ENCODE peak calls at places on chromosome 20, in ten cellular contexts. K is SW 1271; P is tibial nerve; A is ACHN; U is C1 segment of cervical spinal cord; N is anterior cingulate cortex; T is globus pallidus; E is EL; M is effector memory CD8-positive, alpha-beta T cell; R is hypothalamus. F is an unnamed sample.

GRCh38 chr20:44618318-44618731 is 33.2 kb downstream of the ADA start:
- DNase-seq in T (no peak), R (no peak), K (no peak), M (peak; percentile 22), E (no peak), P (no peak), U (no peak), N (no peak), A (no peak), F (peak; percentile 51)

GRCh38 chr20:59230385-59230784 is 66.8 kb downstream of the ZNF831 start:
- DNase-seq in K (no peak), N (no peak), U (no peak), M (no peak), R (no peak), P (no peak), E (no peak), T (no peak), A (no peak), F (no peak)

GRCh38 chr20:62702886-62703852 is 5.5 kb upstream of the NTSR1 start:
- DNase-seq in T (no peak), R (no peak), K (peak; percentile 83), N (no peak), M (no peak), U (no peak), A (peak; percentile 83), E (peak; percentile 95), P (no peak), F (no peak)

GRCh38 chr20:64224344-64225165 is 31.0 kb upstream of the PCMTD2 start:
- DNase-seq in U (no peak), R (no peak), A (peak; percentile 73), T (no peak), N (no peak), P (no peak), M (no peak), E (peak; percentile 96), K (no peak), F (no peak)

GRCh38 chr20:62840244-62841197 is 21.1 kb downstream of the TCFL5 start:
- DNase-seq in T (no peak), R (no peak), K (no peak), E (no peak), U (no peak), P (no peak), N (no peak), M (no peak), A (no peak), F (no peak)

GRCh38 chr20:38055294-38055693 is 21.7 kb downstream of the RPRD1B start:
- DNase-seq in N (no peak), P (no peak), M (no peak), U (no peak), T (no peak), A (no peak), K (no peak), E (no peak), R (no peak), F (no peak)

GRCh38 chr20:62952373-62953166 is at the start of gene SLC17A9:
- DNase-seq in U (no peak), E (peak; percentile 88), P (peak; percentile 34), K (no peak), A (no peak), M (peak; percentile 36), T (no peak), R (no peak), N (no peak), F (peak; percentile 94)

GRCh38 chr20:24543741-24544140 is 74.3 kb downstream of the SYNDIG1 start:
- DNase-seq in U (no peak), K (no peak), T (no peak), A (no peak), M (no peak), R (no peak), P (no peak), N (no peak), E (no peak), F (no peak)

GRCh38 chr20:50133041-50133440 is 20.1 kb upstream of the UBE2V1 start:
- DNase-seq in T (no peak), U (no peak), A (no peak), E (no peak), N (no peak), P (no peak), M (no peak), R (no peak), K (no peak), F (no peak)

GRCh38 chr20:63579017-63579705 is 5.1 kb upstream of the HELZ2 start:
- DNase-seq in U (no peak), K (no peak), A (no peak), P (no peak), N (no peak), T (no peak), M (no peak), R (no peak), E (no peak), F (no peak)

GRCh38 chr20:34891166-34892062 is 15.0 kb downstream of the ACSS2 start:
- DNase-seq in R (no peak), N (no peak), T (no peak), A (no peak), K (peak; percentile 66), U (no peak), P (no peak), E (peak; percentile 76), M (no peak), F (no peak)

GRCh38 chr20:9743871-9744270 is 95.0 kb downstream of the PAK5 start:
- DNase-seq in T (no peak), E (no peak), P (no peak), A (no peak), U (no peak), N (no peak), K (no peak), R (no peak), M (no peak), F (no peak)

GRCh38 chr20:48295445-48295903 is 510.2 kb upstream of the SULF2 start:
- DNase-seq in K (peak; percentile 69), N (no peak), U (no peak), M (no peak), E (peak; percentile 98), R (no peak), A (peak; percentile 95), P (peak; percentile 17), T (peak; percentile 21), F (no peak)

GRCh38 chr20:45545754-45546453 is 1.3 kb downstream of the EPPIN start:
- DNase-seq in M (no peak), E (peak; percentile 22), U (no peak), P (no peak), K (no peak), A (peak; percentile 39), N (no peak), R (no peak), T (peak; percentile 14), F (no peak)

GRCh38 chr20:33249456-33249855 is 13.7 kb downstream of the BPIFA1 start:
- DNase-seq in M (no peak), A (no peak), K (no peak), R (no peak), E (no peak), U (no peak), N (no peak), T (no peak), P (no peak), F (no peak)

GRCh38 chr20:23868321-23868720 is 11.2 kb downstream of the CST5 start:
- DNase-seq in P (no peak), E (no peak), R (no peak), U (no peak), K (no peak), T (no peak), N (no peak), A (no peak), M (no peak), F (no peak)

GRCh38 chr20:51484141-51484815 is 58.2 kb downstream of the NFATC2 start:
- DNase-seq in R (no peak), A (no peak), K (no peak), N (no peak), T (no peak), P (no peak), M (no peak), E (no peak), U (no peak), F (no peak)

GRCh38 chr20:34443546-34443945 is 72.7 kb upstream of the DYNLRB1 start:
- DNase-seq in A (no peak), M (no peak), P (no peak), E (no peak), T (no peak), U (no peak), K (no peak), N (no peak), R (no peak), F (no peak)

GRCh38 chr20:1894951-1895673 is at the start of gene SIRPA:
- DNase-seq in P (peak; percentile 57), N (peak; percentile 58), K (no peak), U (no peak), T (peak; percentile 89), E (peak; percentile 71), A (peak; percentile 59), R (peak; percentile 76), M (no peak), F (peak; percentile 49)

GRCh38 chr20:17889226-17889625 is 79.4 kb downstream of the SNX5 start:
- DNase-seq in U (no peak), P (no peak), T (no peak), E (peak; percentile 51), N (no peak), K (no peak), R (no peak), M (no peak), A (no peak), F (no peak)

GRCh38 chr20:3177746-3178477 is 4.6 kb upstream of the LZTS3 start:
- DNase-seq in K (no peak), M (no peak), U (no peak), A (no peak), N (no peak), P (no peak), T (no peak), E (no peak), R (no peak), F (no peak)

GRCh38 chr20:51462566-51463276 is 79.8 kb downstream of the NFATC2 start:
- DNase-seq in N (no peak), U (no peak), K (no peak), M (no peak), P (peak; percentile 69), R (peak; percentile 37), A (no peak), T (peak; percentile 68), E (peak; percentile 29), F (peak; percentile 55)

GRCh38 chr20:6533828-6534388 is 233.6 kb upstream of the BMP2 start:
- DNase-seq in N (no peak), M (no peak), P (no peak), R (no peak), U (no peak), K (no peak), T (peak; percentile 14), A (peak; percentile 95), E (peak; percentile 63), F (no peak)

GRCh38 chr20:47973519-47974233 is 188.4 kb upstream of the SULF2 start:
- DNase-seq in E (no peak), T (no peak), P (no peak), U (no peak), M (no peak), R (no peak), K (no peak), N (no peak), A (no peak), F (no peak)

GRCh38 chr20:5714261-5715041 is 35.8 kb upstream of the SHLD1 start:
- DNase-seq in E (no peak), R (no peak), P (no peak), T (no peak), U (no peak), K (no peak), N (no peak), M (peak; percentile 70), A (no peak), F (no peak)

GRCh38 chr20:4113996-4114603 is 98.7 kb upstream of the RNF24 start:
- DNase-seq in R (no peak), E (no peak), N (no peak), P (no peak), T (no peak), K (no peak), A (no peak), U (no peak), M (no peak), F (no peak)